ENCODE peak calls at places on chromosome 20, in eight cellular contexts. E is NB4; Q is NCI-H1092 treated with DMSO at 0.1 percent for 48 hours; J is fibroblast of mammary gland; Y is GM20000; X is NCI-H1105 treated with DMSO at 0.1 percent for 48 hours; N is stimulated activated CD4-positive, alpha-beta T cell treated with anti-CD3 and anti-CD28 coated beads, Interleukin-12 subunit alpha, Interleukin-12 subunit beta, amount 100 ng/mL, for 4 hours; V is stomach. T is an unnamed sample.
A peak's percentile ranks its signal among the peaks of the same experiment; 100 is the strongest.

GRCh38 chr20:62212309-62212708 is 7.8 kb downstream of the HRH3 start:
- DNase-seq in E (no peak), X (no peak), V (no peak), J (no peak), Y (no peak), Q (no peak), N (no peak), T (no peak)

GRCh38 chr20:58228484-58229197 is at the start of gene ANKRD60:
- DNase-seq in Q (peak; percentile 15), V (no peak), Y (peak; percentile 42), X (peak; percentile 35), E (peak; percentile 62), N (peak; percentile 32), J (peak; percentile 67), T (peak; percentile 53)

GRCh38 chr20:63942250-63943006 is 13.8 kb downstream of the UCKL1 start:
- DNase-seq in X (no peak), Y (peak; percentile 72), N (no peak), Q (no peak), E (peak; percentile 50), V (peak; percentile 69), J (peak; percentile 20), T (no peak)

GRCh38 chr20:5465281-5465680 is 148.5 kb upstream of the PROKR2 start:
- DNase-seq in X (no peak), N (no peak), Q (no peak), Y (no peak), E (no peak), V (no peak), J (no peak), T (no peak)

GRCh38 chr20:31497838-31498540 is 16.3 kb upstream of the HM13 start:
- DNase-seq in X (peak; percentile 58), Y (no peak), N (no peak), V (no peak), E (no peak), Q (no peak), J (peak; percentile 90), T (peak; percentile 41)

GRCh38 chr20:22620342-22620741 is 36.0 kb upstream of the FOXA2 start:
- DNase-seq in Y (no peak), N (no peak), V (no peak), X (no peak), Q (no peak), E (no peak), J (no peak), T (no peak)

GRCh38 chr20:25470045-25470444 is 62.6 kb downstream of the GINS1 start:
- DNase-seq in V (peak; percentile 32), X (peak; percentile 14), E (peak; percentile 52), N (peak; percentile 26), Q (no peak), J (peak; percentile 49), Y (peak; percentile 76), T (peak; percentile 26)

GRCh38 chr20:555933-556332 is 12.3 kb upstream of the CSNK2A1 start:
- DNase-seq in V (no peak), N (no peak), Q (peak; percentile 11), X (peak; percentile 22), E (no peak), Y (no peak), J (no peak), T (no peak)

GRCh38 chr20:50980851-50981713 is 22.5 kb downstream of the MOCS3 start:
- DNase-seq in X (peak; percentile 67), J (peak; percentile 74), Y (peak; percentile 67), Q (peak; percentile 38), V (peak; percentile 51), N (peak; percentile 60), E (peak; percentile 79), T (peak; percentile 76)